ENCODE peak calls at places on chromosomes 6 and 20, in five cellular contexts. V, B, S, H and G are unnamed samples. For H3K27me3, the result is how much of the 10 kb centered on the place peaks cover.

GRCh38 chr6:23174781-23175361 is 605.5 kb downstream of the HDGFL1 start:
- DNase-seq in S (no peak), V (no peak), B (no peak), H (no peak), G (peak)

GRCh38 chr6:36028887-36029324 is 1.3 kb downstream of the MAPK14 start:
- DNase-seq in V (peak), H (peak), B (peak), S (peak), G (no peak)

GRCh38 chr6:158313989-158314388 is 1.7 kb downstream of the TULP4 start:
- DNase-seq in H (no peak), V (peak), B (no peak), S (peak), G (no peak)

GRCh38 chr6:170124836-170125235 is 166.0 kb downstream of the DLL1 start:
- DNase-seq in V (no peak), B (no peak), H (peak), S (no peak), G (no peak)

GRCh38 chr20:31666258-31667042 is 28.7 kb downstream of the COX4I2 start:
- DNase-seq in B (no peak), S (peak), H (no peak), V (peak), G (no peak)

GRCh38 chr6:80411486-80411885 is 305.0 kb downstream of the BCKDHB start:
- DNase-seq in V (no peak), H (no peak), S (no peak), B (no peak), G (no peak)

GRCh38 chr20:49420811-49421295 is 61.6 kb downstream of the KCNB1 start:
- DNase-seq in S (no peak), H (peak), B (no peak), V (no peak), G (no peak)

GRCh38 chr6:151209071-151209831 is 30.5 kb upstream of the AKAP12 start:
- DNase-seq in H (no peak), S (no peak), V (no peak), B (peak), G (no peak)

GRCh38 chr20:18986146-18986830 is 172.7 kb downstream of the SCP2D1 start:
- DNase-seq in S (no peak), H (no peak), V (no peak), B (no peak), G (no peak)

GRCh38 chr20:54625497-54625896 is 150.1 kb downstream of the DOK5 start:
- DNase-seq in H (peak), V (no peak), B (no peak), S (no peak), G (no peak)

GRCh38 chr6:166767191-166767590 is 140.1 kb upstream of the RPS6KA2 start:
- DNase-seq in V (no peak), B (no peak), H (no peak), S (no peak), G (no peak)

GRCh38 chr6:109506841-109507240 is 23.8 kb upstream of the ZBTB24 start:
- DNase-seq in S (no peak), H (no peak), B (no peak), V (no peak), G (no peak)

GRCh38 chr20:17797163-17797562 is 97.4 kb downstream of the BANF2 start:
- DNase-seq in H (no peak), V (no peak), S (no peak), B (no peak), G (no peak)

GRCh38 chr20:53578492-53579222 is 15.0 kb downstream of the ZNF217 start:
- DNase-seq in S (peak), B (peak), V (no peak), H (peak), G (peak)
- H3K4me3 ChIP-seq in S (no peak), B (peak), V (peak), H (no peak), G (peak)

GRCh38 chr20:1118336-1119127 is at the start of gene PSMF1:
- DNase-seq in S (peak), H (peak), B (peak), V (peak), G (peak)
- TF ChIP-seq CTCF in S (peak), H (no peak), B (no peak), V (no peak), G (no peak)

DNA sequence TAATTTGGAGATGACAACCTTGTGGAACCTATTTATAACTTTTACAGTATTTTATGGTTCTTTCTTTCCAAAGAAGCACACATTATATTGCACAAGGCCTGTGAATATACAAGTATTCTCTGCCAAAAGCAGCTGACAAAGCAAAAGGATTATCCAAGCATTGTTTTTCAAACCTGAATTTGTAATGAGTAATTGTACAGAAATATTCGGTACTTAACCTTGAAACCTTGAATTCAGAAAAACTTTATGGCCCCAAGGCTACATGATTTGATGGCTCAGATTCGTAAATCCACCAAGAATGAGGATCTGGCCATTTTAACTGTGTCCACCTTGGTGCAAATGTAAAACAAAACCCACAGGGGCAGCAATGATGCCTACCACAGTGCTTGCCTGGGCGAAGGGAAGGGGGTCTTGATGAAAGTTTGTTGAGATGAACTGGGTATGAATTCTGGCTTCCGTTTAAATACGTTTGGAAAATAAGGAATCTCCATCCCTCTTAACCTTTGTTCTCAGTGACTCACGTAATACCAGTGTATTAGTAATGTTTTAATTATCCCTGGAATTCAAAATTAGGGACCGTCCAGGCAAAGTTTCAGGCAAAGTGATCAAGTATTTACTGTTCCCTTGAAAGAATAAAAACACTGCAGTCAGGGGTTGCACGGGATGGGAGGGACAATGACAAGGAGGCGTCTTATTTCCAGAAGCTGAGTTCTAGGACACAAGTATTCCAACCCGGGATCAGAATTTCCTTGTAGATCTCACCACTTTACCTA is 2.7 kb upstream of the RBM24 start:
- DNase-seq in S (no peak), H (no peak), V (no peak), B (no peak), G (peak)
- H3K27me3 ChIP-seq in S (under half), H (under half), V (under half), B (under half), G (under half)

DNA sequence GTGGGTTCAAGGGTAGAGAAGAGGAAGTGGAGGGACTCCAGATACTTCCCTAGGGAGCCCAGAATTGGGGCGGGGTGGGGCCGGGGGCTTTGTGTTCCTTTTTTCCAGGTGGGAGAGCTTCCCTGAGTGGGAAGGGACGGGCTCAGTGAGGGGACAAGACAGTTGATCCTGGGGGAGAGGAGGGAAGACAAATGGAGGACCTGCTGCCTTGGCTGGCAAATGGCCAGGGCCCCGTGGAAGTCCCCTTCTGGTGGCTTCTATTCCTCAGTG is 2.6 kb downstream of the CTSZ start:
- DNase-seq in V (peak), B (no peak), H (peak), S (no peak), G (no peak)
- H3K4me3 ChIP-seq in V (peak), B (no peak), H (no peak), S (no peak), G (no peak)